ENCODE peak calls at places on chromosomes 16 and 17, in seven cellular contexts. T is EH, D is LHCN-M2, Y is NCI-H1092 treated with DMSO at 0.1 percent for 48 hours, M is ascending aorta, V is GM12878, W is T follicular helper cell. B is an unnamed sample.

GRCh38 chr17:333626-334396 is 18.8 kb downstream of the RPH3AL start:
- DNase-seq in M (peak; percentile 82), V (no peak), D (peak; percentile 90), W (no peak), T (peak; percentile 14), Y (no peak), B (no peak)

GRCh38 chr17:59381716-59382570 is 50.5 kb downstream of the YPEL2 start:
- DNase-seq in D (no peak), Y (peak; percentile 71), M (peak; percentile 88), W (no peak), V (no peak), T (no peak), B (no peak)

GRCh38 chr17:8304181-8304910 is 5.7 kb upstream of the ARHGEF15 start:
- DNase-seq in T (peak; percentile 20), Y (no peak), V (no peak), D (no peak), M (no peak), W (no peak), B (no peak)

GRCh38 chr16:15694499-15694898 is 44.5 kb downstream of the NDE1 start:
- DNase-seq in W (no peak), V (no peak), D (no peak), T (no peak), Y (no peak), M (no peak), B (no peak)

GRCh38 chr17:16918443-16918842 is 53.5 kb downstream of the TNFRSF13B start:
- DNase-seq in M (no peak), T (no peak), V (no peak), D (no peak), Y (no peak), W (no peak), B (no peak)

GRCh38 chr16:89562027-89562599 is 1.6 kb downstream of the RPL13 start:
- DNase-seq in M (no peak), T (no peak), D (no peak), Y (no peak), V (no peak), W (no peak), B (no peak)

GRCh38 chr17:34739386-34739785 is 160.0 kb downstream of the TMEM132E start:
- DNase-seq in M (peak; percentile 9), W (no peak), T (no peak), Y (no peak), D (no peak), V (no peak), B (no peak)

GRCh38 chr17:54900457-54901229 is at the start of gene TOM1L1:
- DNase-seq in T (peak; percentile 78), W (peak; percentile 1), D (peak; percentile 56), Y (peak; percentile 88), M (peak; percentile 81), V (no peak), B (no peak)

GRCh38 chr16:30472328-30472942 is at the start of gene ITGAL:
- DNase-seq in D (no peak), W (peak; percentile 78), M (peak; percentile 68), T (no peak), Y (no peak), V (peak; percentile 98), B (peak; percentile 70)

GRCh38 chr16:83682126-83682857 is 125.5 kb upstream of the HSBP1 start:
- DNase-seq in W (no peak), V (no peak), M (no peak), D (no peak), T (no peak), Y (no peak), B (no peak)

GRCh38 chr16:53207810-53208752 is 153.3 kb downstream of the CHD9 start:
- DNase-seq in V (peak; percentile 69), M (peak; percentile 67), T (peak; percentile 88), D (peak; percentile 90), Y (peak; percentile 70), W (no peak), B (peak; percentile 75)

GRCh38 chr16:11297492-11298142 is 16.5 kb upstream of the PRM1 start:
- DNase-seq in T (peak; percentile 63), Y (peak; percentile 72), D (no peak), V (peak; percentile 92), W (peak; percentile 35), M (peak; percentile 85), B (no peak)

GRCh38 chr16:79417465-79418093 is 183.0 kb downstream of the MAF start:
- DNase-seq in V (no peak), Y (no peak), D (no peak), M (no peak), W (no peak), T (no peak), B (no peak)

GRCh38 chr17:47254403-47254943 is 846 bp downstream of the ITGB3 start:
- DNase-seq in V (no peak), Y (no peak), D (no peak), T (no peak), W (no peak), M (peak; percentile 62), B (no peak)

GRCh38 chr17:68195667-68196393 is 52.0 kb upstream of the AMZ2 start:
- DNase-seq in D (no peak), Y (peak; percentile 4), T (no peak), W (no peak), M (no peak), V (no peak), B (no peak)

GRCh38 chr17:17902877-17903276 is 66.1 kb upstream of the SREBF1 start:
- DNase-seq in M (no peak), T (peak; percentile 11), Y (no peak), W (no peak), D (no peak), V (no peak), B (no peak)

GRCh38 chr16:57620316-57621231 is 7.9 kb upstream of the ADGRG1 start:
- DNase-seq in V (no peak), T (no peak), M (no peak), W (no peak), D (no peak), Y (no peak), B (no peak)

GRCh38 chr17:68238894-68239293 is 8.9 kb upstream of the AMZ2 start:
- DNase-seq in M (no peak), D (no peak), T (no peak), V (no peak), W (no peak), Y (no peak), B (no peak)

GRCh38 chr16:4689864-4690704 is 3.3 kb upstream of the NUDT16L1 start:
- DNase-seq in T (no peak), M (no peak), Y (no peak), V (no peak), D (no peak), W (no peak), B (no peak)

B was measured in SIG-M5.